ENCODE peak calls at places on chromosome 2, in four cellular contexts. J is psoas muscle, S is upper lobe of right lung, Q is right cardiac atrium. U is an unnamed sample.

GRCh38 chr2:64463784-64464183 is 9.8 kb downstream of the LGALSL start:
- DNase-seq in S (no peak), Q (no peak), J (peak), U (no peak)

GRCh38 chr2:58532641-58533040 is 291.5 kb upstream of the FANCL start:
- DNase-seq in Q (no peak), S (no peak), J (no peak), U (no peak)

GRCh38 chr2:120650022-120650644 is 85.5 kb upstream of the GLI2 start:
- DNase-seq in J (no peak), S (no peak), Q (no peak), U (no peak)

GRCh38 chr2:119011162-119011909 is 69.3 kb downstream of the MARCO start:
- DNase-seq in S (peak), J (peak), Q (peak), U (peak)

GRCh38 chr2:191917430-191917881 is 70.6 kb upstream of the CAVIN2 start:
- DNase-seq in J (no peak), S (no peak), Q (no peak), U (no peak)

GRCh38 chr2:70073493-70073892 is 13.8 kb upstream of the PCBP1 start:
- DNase-seq in J (no peak), Q (no peak), S (no peak), U (peak)

GRCh38 chr2:172931256-172931894 is 144.3 kb upstream of the MAP3K20 start:
- DNase-seq in Q (no peak), J (no peak), S (no peak), U (no peak)

GRCh38 chr2:222907790-222908431 is 47.1 kb downstream of the ACSL3 start:
- DNase-seq in S (no peak), J (no peak), Q (no peak), U (no peak)

GRCh38 chr2:88638743-88639142 is 11.5 kb upstream of the EIF2AK3 start:
- DNase-seq in S (no peak), Q (no peak), J (no peak), U (no peak)

GRCh38 chr2:121124330-121124729 is 160.7 kb downstream of the TFCP2L1 start:
- DNase-seq in J (no peak), S (no peak), Q (no peak), U (no peak)

GRCh38 chr2:29066989-29067605 is 7.2 kb downstream of the PCARE start:
- DNase-seq in S (no peak), J (no peak), Q (no peak), U (no peak)

GRCh38 chr2:124080281-124081153 is 55.4 kb downstream of the CNTNAP5 start:
- DNase-seq in S (no peak), Q (no peak), J (no peak), U (no peak)

GRCh38 chr2:196336206-196336605 is 164.8 kb upstream of the STK17B start:
- DNase-seq in J (no peak), S (no peak), Q (no peak), U (no peak)

GRCh38 chr2:112182581-112183034 is 44.4 kb downstream of the FBLN7 start:
- DNase-seq in J (no peak), Q (no peak), S (no peak), U (peak)

DNA sequence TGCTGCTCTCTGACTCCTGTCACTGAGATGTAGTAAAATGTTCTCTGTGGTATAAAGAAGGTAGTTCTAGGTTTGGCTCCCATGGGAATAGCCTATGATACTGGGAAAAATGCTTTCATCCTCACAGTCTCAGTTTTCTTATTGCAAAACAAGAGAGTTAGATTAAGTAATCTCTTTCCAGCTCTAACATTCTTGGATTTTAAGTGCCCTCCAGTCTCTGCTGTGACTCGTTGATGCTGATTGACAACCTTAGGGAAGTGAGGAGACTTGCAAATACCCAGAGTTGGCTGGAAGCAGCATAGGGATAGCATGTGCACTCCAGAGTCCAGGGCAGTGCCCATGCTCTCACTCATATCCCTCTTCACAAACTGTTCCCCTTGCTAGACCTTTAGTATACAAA is 534.9 kb downstream of the SLC4A3 start:
- DNase-seq in J (no peak), Q (no peak), S (no peak), U (no peak)
- H3K4me3 ChIP-seq in J (no peak), Q (no peak), S (no peak), U (no peak)

GRCh38 chr2:213152065-213152794 is 818 bp upstream of the IKZF2 start:
- DNase-seq in J (peak), Q (peak), S (peak), U (peak)

GRCh38 chr2:213149949-213150314 is 1.5 kb downstream of the IKZF2 start:
- DNase-seq in J (no peak), Q (no peak), S (no peak), U (no peak)

GRCh38 chr2:213151437-213152064 is at the start of gene IKZF2:
- DNase-seq in Q (peak), S (peak), J (peak), U (peak)

GRCh38 chr2:213150315-213150951 is 979 bp downstream of the IKZF2 start:
- DNase-seq in Q (peak), J (no peak), S (no peak), U (peak)

GRCh38 chr2:213152888-213153287 is 1.5 kb upstream of the IKZF2 start:
- DNase-seq in J (no peak), Q (no peak), S (no peak), U (no peak)
- H3K4me3 ChIP-seq in J (peak), Q (peak), S (peak), U (peak)

GRCh38 chr2:144674071-144674470 is 154.2 kb upstream of the ZEB2 start:
- DNase-seq in Q (no peak), S (no peak), J (no peak), U (no peak)
- H3K4me3 ChIP-seq in Q (no peak), S (no peak), J (no peak), U (no peak)

GRCh38 chr2:151828143-151828889 is at the start of gene ARL5A:
- DNase-seq in J (peak), Q (peak), S (peak), U (peak)

GRCh38 chr2:151823651-151824050 is 4.6 kb downstream of the ARL5A start:
- DNase-seq in S (no peak), J (no peak), Q (no peak), U (peak)

GRCh38 chr2:151826737-151827157 is 1.5 kb downstream of the ARL5A start:
- DNase-seq in J (no peak), Q (no peak), S (no peak), U (no peak)

GRCh38 chr2:151827564-151828142 is 568 bp downstream of the ARL5A start:
- DNase-seq in Q (peak), J (no peak), S (no peak), U (peak)

GRCh38 chr2:151824886-151825285 is 3.3 kb downstream of the ARL5A start:
- DNase-seq in Q (no peak), S (no peak), J (no peak), U (no peak)
- H3K4me3 ChIP-seq in Q (no peak), S (no peak), J (no peak), U (no peak)